ENCODE peak calls at places on chromosome 7, in eight cellular contexts. One of them, this sample, is unnamed.

GRCh38 chr7:128381161-128381821 is 19.8 kb upstream of the PRRT4 start:
- DNase-seq in uterus: no peak
- DNase-seq in thoracic aorta: no peak
- DNase-seq in foreskin fibroblast: no peak
- DNase-seq in fibroblast of the aortic adventitia: peak
- DNase-seq in A549: no peak
- DNase-seq in psoas muscle: no peak
- DNase-seq in lower lobe of right lung: peak
- DNase-seq in this sample: no peak

GRCh38 chr7:154698726-154699291 is 304.1 kb downstream of the PAXIP1 start:
- DNase-seq in uterus: no peak
- DNase-seq in thoracic aorta: no peak
- DNase-seq in foreskin fibroblast: no peak
- DNase-seq in fibroblast of the aortic adventitia: no peak
- DNase-seq in A549: peak
- DNase-seq in psoas muscle: no peak
- DNase-seq in lower lobe of right lung: no peak
- DNase-seq in this sample: no peak

GRCh38 chr7:116218051-116218645 is 7.8 kb downstream of the TES start:
- DNase-seq in uterus: no peak
- DNase-seq in thoracic aorta: no peak
- DNase-seq in foreskin fibroblast: peak
- DNase-seq in fibroblast of the aortic adventitia: peak
- DNase-seq in A549: no peak
- DNase-seq in psoas muscle: no peak
- DNase-seq in lower lobe of right lung: no peak
- DNase-seq in this sample: peak

GRCh38 chr7:56079450-56080185 is 13.1 kb downstream of the PHKG1 start:
- DNase-seq in uterus: peak
- DNase-seq in thoracic aorta: peak
- DNase-seq in foreskin fibroblast: peak
- DNase-seq in fibroblast of the aortic adventitia: peak
- DNase-seq in A549: no peak
- DNase-seq in psoas muscle: peak
- DNase-seq in lower lobe of right lung: peak
- DNase-seq in this sample: peak

GRCh38 chr7:144403649-144404061 is at the start of gene NOBOX:
- DNase-seq in uterus: no peak
- DNase-seq in thoracic aorta: no peak
- DNase-seq in foreskin fibroblast: no peak
- DNase-seq in fibroblast of the aortic adventitia: no peak
- DNase-seq in A549: no peak
- DNase-seq in psoas muscle: no peak
- DNase-seq in lower lobe of right lung: no peak
- DNase-seq in this sample: no peak

GRCh38 chr7:96388620-96389383 is 66.9 kb upstream of the SLC25A13 start:
- DNase-seq in uterus: no peak
- DNase-seq in thoracic aorta: no peak
- DNase-seq in foreskin fibroblast: peak
- DNase-seq in fibroblast of the aortic adventitia: peak
- DNase-seq in A549: no peak
- DNase-seq in psoas muscle: no peak
- DNase-seq in lower lobe of right lung: no peak
- DNase-seq in this sample: peak

GRCh38 chr7:27916372-27916771 is 176.4 kb downstream of the TAX1BP1 start:
- DNase-seq in uterus: no peak
- DNase-seq in thoracic aorta: no peak
- DNase-seq in foreskin fibroblast: no peak
- DNase-seq in fibroblast of the aortic adventitia: no peak
- DNase-seq in A549: no peak
- DNase-seq in psoas muscle: no peak
- DNase-seq in lower lobe of right lung: no peak
- DNase-seq in this sample: no peak

GRCh38 chr7:93117852-93118530 is at the start of gene SAMD9:
- DNase-seq in uterus: peak
- DNase-seq in thoracic aorta: peak
- DNase-seq in foreskin fibroblast: peak
- DNase-seq in fibroblast of the aortic adventitia: peak
- DNase-seq in A549: peak
- DNase-seq in psoas muscle: no peak
- DNase-seq in lower lobe of right lung: no peak
- DNase-seq in this sample: peak

GRCh38 chr7:151146761-151147160 is 20.7 kb downstream of the GBX1 start:
- DNase-seq in uterus: no peak
- DNase-seq in thoracic aorta: no peak
- DNase-seq in foreskin fibroblast: no peak
- DNase-seq in fibroblast of the aortic adventitia: no peak
- DNase-seq in A549: no peak
- DNase-seq in psoas muscle: no peak
- DNase-seq in lower lobe of right lung: no peak
- DNase-seq in this sample: no peak

GRCh38 chr7:84510501-84510900 is 315.9 kb upstream of the SEMA3A start:
- DNase-seq in uterus: no peak
- DNase-seq in thoracic aorta: no peak
- DNase-seq in foreskin fibroblast: peak
- DNase-seq in fibroblast of the aortic adventitia: peak
- DNase-seq in A549: no peak
- DNase-seq in psoas muscle: no peak
- DNase-seq in lower lobe of right lung: no peak
- DNase-seq in this sample: peak

GRCh38 chr7:101277155-101277554 is 32.3 kb upstream of the FIS1 start:
- DNase-seq in uterus: no peak
- DNase-seq in thoracic aorta: no peak
- DNase-seq in foreskin fibroblast: no peak
- DNase-seq in fibroblast of the aortic adventitia: no peak
- DNase-seq in A549: no peak
- DNase-seq in psoas muscle: no peak
- DNase-seq in lower lobe of right lung: no peak
- DNase-seq in this sample: no peak

GRCh38 chr7:31695856-31696255 is 8.8 kb downstream of the PPP1R17 start:
- DNase-seq in uterus: peak
- DNase-seq in thoracic aorta: no peak
- DNase-seq in foreskin fibroblast: no peak
- DNase-seq in fibroblast of the aortic adventitia: no peak
- DNase-seq in A549: no peak
- DNase-seq in psoas muscle: no peak
- DNase-seq in lower lobe of right lung: no peak
- DNase-seq in this sample: no peak

GRCh38 chr7:16051561-16052280 is 365.2 kb upstream of the MEOX2 start:
- DNase-seq in uterus: no peak
- DNase-seq in thoracic aorta: no peak
- DNase-seq in foreskin fibroblast: peak
- DNase-seq in fibroblast of the aortic adventitia: peak
- DNase-seq in A549: no peak
- DNase-seq in psoas muscle: no peak
- DNase-seq in lower lobe of right lung: no peak
- DNase-seq in this sample: peak

GRCh38 chr7:116418524-116418923 is 81.0 kb upstream of the CAV2 start:
- DNase-seq in uterus: no peak
- DNase-seq in thoracic aorta: no peak
- DNase-seq in foreskin fibroblast: no peak
- DNase-seq in fibroblast of the aortic adventitia: no peak
- DNase-seq in A549: no peak
- DNase-seq in psoas muscle: no peak
- DNase-seq in lower lobe of right lung: no peak
- DNase-seq in this sample: no peak

GRCh38 chr7:30286749-30287148 is 2.4 kb downstream of the ZNRF2 start:
- DNase-seq in uterus: no peak
- DNase-seq in thoracic aorta: no peak
- DNase-seq in foreskin fibroblast: no peak
- DNase-seq in fibroblast of the aortic adventitia: no peak
- DNase-seq in A549: no peak
- DNase-seq in psoas muscle: no peak
- DNase-seq in lower lobe of right lung: no peak
- DNase-seq in this sample: no peak
- H3K4me3 ChIP-seq in uterus: peak
- H3K4me3 ChIP-seq in thoracic aorta: peak
- H3K4me3 ChIP-seq in foreskin fibroblast: peak
- H3K4me3 ChIP-seq in fibroblast of the aortic adventitia: peak
- H3K4me3 ChIP-seq in A549: peak
- H3K4me3 ChIP-seq in psoas muscle: peak
- H3K4me3 ChIP-seq in lower lobe of right lung: peak
- H3K4me3 ChIP-seq in this sample: peak

GRCh38 chr7:29091121-29091601 is 55.2 kb downstream of the CPVL start:
- DNase-seq in uterus: peak
- DNase-seq in thoracic aorta: no peak
- DNase-seq in foreskin fibroblast: peak
- DNase-seq in fibroblast of the aortic adventitia: no peak
- DNase-seq in A549: no peak
- DNase-seq in psoas muscle: peak
- DNase-seq in lower lobe of right lung: no peak
- DNase-seq in this sample: no peak
- H3K4me3 ChIP-seq in uterus: peak
- H3K4me3 ChIP-seq in thoracic aorta: peak
- H3K4me3 ChIP-seq in foreskin fibroblast: peak
- H3K4me3 ChIP-seq in fibroblast of the aortic adventitia: peak
- H3K4me3 ChIP-seq in A549: no peak
- H3K4me3 ChIP-seq in psoas muscle: peak
- H3K4me3 ChIP-seq in lower lobe of right lung: peak
- H3K4me3 ChIP-seq in this sample: no peak

DNA sequence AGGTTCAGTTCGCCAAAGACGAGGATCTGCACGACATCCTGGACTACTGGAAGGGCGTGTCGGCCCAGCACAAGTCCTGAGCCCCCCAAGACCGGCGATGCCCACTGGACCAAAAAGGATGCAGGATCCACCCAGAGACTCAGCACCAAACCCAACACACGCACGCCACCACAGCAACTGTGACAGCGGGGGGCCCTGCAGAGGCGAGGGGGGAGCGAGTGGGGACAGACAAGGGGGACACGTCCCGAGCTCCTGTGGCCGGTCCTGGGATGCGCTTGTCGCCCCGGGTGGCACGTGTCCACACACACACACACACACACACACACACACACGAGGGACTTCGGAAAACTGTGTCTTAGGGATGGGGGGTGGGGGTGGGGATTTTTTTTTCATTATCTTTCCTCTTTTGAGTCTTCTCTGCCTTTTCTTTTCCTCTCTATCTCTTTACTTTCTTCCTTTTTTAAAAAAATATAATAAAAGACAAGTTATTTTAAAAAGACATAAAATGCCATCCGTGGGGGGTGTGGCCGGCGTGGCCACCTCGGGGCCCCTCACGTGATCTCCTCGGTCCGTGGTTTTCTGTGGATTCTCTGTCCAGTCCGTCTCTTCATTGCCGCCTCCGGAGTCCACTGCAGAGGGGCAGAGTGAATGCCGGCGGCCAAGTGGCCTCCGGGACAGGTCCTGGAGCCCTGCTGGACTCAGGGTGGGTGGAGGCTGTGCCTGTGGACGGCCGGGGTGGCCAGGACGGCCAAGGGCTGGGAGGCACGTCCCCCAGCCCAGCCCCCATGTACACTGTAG is 77.1 kb downstream of the ELFN1 start:
- DNase-seq in uterus: no peak
- DNase-seq in thoracic aorta: no peak
- DNase-seq in foreskin fibroblast: no peak
- DNase-seq in fibroblast of the aortic adventitia: no peak
- DNase-seq in A549: no peak
- DNase-seq in psoas muscle: no peak
- DNase-seq in lower lobe of right lung: no peak
- DNase-seq in this sample: no peak
- H3K4me3 ChIP-seq in uterus: no peak
- H3K4me3 ChIP-seq in thoracic aorta: no peak
- H3K4me3 ChIP-seq in foreskin fibroblast: no peak
- H3K4me3 ChIP-seq in fibroblast of the aortic adventitia: no peak
- H3K4me3 ChIP-seq in A549: no peak
- H3K4me3 ChIP-seq in psoas muscle: no peak
- H3K4me3 ChIP-seq in lower lobe of right lung: no peak
- H3K4me3 ChIP-seq in this sample: no peak

GRCh38 chr7:6262206-6262605 is 10.2 kb downstream of the CYTH3 start:
- DNase-seq in uterus: no peak
- DNase-seq in thoracic aorta: no peak
- DNase-seq in foreskin fibroblast: peak
- DNase-seq in fibroblast of the aortic adventitia: no peak
- DNase-seq in A549: no peak
- DNase-seq in psoas muscle: no peak
- DNase-seq in lower lobe of right lung: no peak
- DNase-seq in this sample: no peak
- H3K4me3 ChIP-seq in uterus: no peak
- H3K4me3 ChIP-seq in thoracic aorta: no peak
- H3K4me3 ChIP-seq in foreskin fibroblast: no peak
- H3K4me3 ChIP-seq in fibroblast of the aortic adventitia: no peak
- H3K4me3 ChIP-seq in A549: no peak
- H3K4me3 ChIP-seq in psoas muscle: no peak
- H3K4me3 ChIP-seq in lower lobe of right lung: no peak
- H3K4me3 ChIP-seq in this sample: no peak

DNA sequence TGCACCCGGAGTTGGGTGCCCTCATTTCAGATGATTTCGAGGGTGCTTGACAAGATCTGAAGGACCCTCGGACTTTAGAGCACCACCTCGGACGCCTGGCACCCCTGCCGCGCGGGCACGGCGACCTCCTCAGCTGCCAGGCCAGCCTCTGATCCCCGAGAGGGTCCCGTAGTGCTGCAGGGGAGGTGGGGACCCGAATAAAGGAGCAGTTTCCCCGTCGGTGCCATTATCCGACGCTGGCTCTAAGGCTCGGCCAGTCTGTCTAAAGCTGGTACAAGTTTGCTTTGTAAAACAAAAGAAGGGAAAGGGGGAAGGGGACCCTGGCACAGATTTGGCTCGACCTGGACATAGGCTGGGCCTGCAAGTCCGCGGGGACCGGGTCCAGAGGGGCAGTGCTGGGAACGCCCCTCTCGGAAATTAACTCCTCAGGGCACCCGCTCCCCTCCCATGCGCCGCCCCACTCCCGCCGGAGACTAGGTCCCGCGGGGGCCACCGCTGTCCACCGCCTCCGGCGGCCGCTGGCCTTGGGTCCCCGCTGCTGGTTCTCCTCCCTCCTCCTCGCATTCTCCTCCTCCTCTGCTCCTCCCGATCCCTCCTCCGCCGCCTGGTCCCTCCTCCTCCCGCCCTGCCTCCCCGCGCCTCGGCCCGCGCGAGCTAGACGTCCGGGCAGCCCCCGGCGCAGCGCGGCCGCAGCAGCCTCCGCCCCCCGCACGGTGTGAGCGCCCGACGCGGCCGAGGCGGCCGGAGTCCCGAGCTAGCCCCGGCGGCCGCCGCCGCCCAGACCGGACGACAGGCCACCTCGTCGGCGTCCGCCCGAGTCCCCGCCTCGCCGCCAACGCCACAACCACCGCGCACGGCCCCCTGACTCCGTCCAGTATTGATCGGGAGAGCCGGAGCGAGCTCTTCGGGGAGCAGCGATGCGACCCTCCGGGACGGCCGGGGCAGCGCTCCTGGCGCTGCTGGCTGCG is at the start of gene EGFR:
- DNase-seq in uterus: peak
- DNase-seq in thoracic aorta: peak
- DNase-seq in foreskin fibroblast: peak
- DNase-seq in fibroblast of the aortic adventitia: peak
- DNase-seq in A549: peak
- DNase-seq in psoas muscle: peak
- DNase-seq in lower lobe of right lung: peak
- DNase-seq in this sample: no peak
- H3K4me3 ChIP-seq in uterus: peak
- H3K4me3 ChIP-seq in thoracic aorta: peak
- H3K4me3 ChIP-seq in foreskin fibroblast: peak
- H3K4me3 ChIP-seq in fibroblast of the aortic adventitia: peak
- H3K4me3 ChIP-seq in A549: peak
- H3K4me3 ChIP-seq in psoas muscle: peak
- H3K4me3 ChIP-seq in lower lobe of right lung: peak
- H3K4me3 ChIP-seq in this sample: peak